ENCODE peak calls at places on chromosomes 16 and 17, in ten cellular contexts. I, X, K, S, Z, L, W, Q, G and H are unnamed samples.

GRCh38 chr17:78979780-78980623 is at the start of gene LGALS3BP:
- DNase-seq in I (peak; percentile 93), X (peak; percentile 83), K (peak; percentile 94), S (no peak), Z (peak; percentile 78), L (no peak), W (peak; percentile 79), Q (peak; percentile 83), G (peak; percentile 56), H (peak; percentile 51)

GRCh38 chr17:28889996-28890395 is 7.5 kb downstream of the FLOT2 start:
- DNase-seq in I (no peak), X (no peak), K (no peak), S (peak; percentile 28), Z (no peak), L (no peak), W (no peak), Q (no peak), G (no peak), H (no peak)

GRCh38 chr17:29561541-29562517 is 5.0 kb downstream of the ABHD15 start:
- DNase-seq in I (no peak), X (no peak), K (peak; percentile 46), S (no peak), Z (no peak), L (no peak), W (peak; percentile 58), Q (no peak), G (no peak), H (no peak)

GRCh38 chr16:57681950-57682728 is 12.5 kb upstream of the DRC7 start:
- DNase-seq in I (no peak), X (no peak), K (no peak), S (no peak), Z (no peak), L (no peak), W (no peak), Q (no peak), G (no peak), H (no peak)

GRCh38 chr17:35700157-35700556 is 31.3 kb upstream of the RASL10B start:
- DNase-seq in I (no peak), X (peak; percentile 76), K (no peak), S (no peak), Z (peak; percentile 24), L (no peak), W (no peak), Q (no peak), G (no peak), H (no peak)

GRCh38 chr17:69339937-69340336 is 13.0 kb upstream of the ABCA5 start:
- DNase-seq in I (no peak), X (no peak), K (no peak), S (no peak), Z (no peak), L (no peak), W (no peak), Q (no peak), G (no peak), H (no peak)

GRCh38 chr16:75854117-75854516 is 127.8 kb upstream of the CPHXL start:
- DNase-seq in I (no peak), X (peak; percentile 1), K (no peak), S (no peak), Z (no peak), L (no peak), W (no peak), Q (no peak), G (no peak), H (no peak)

GRCh38 chr17:14737984-14738651 is 437.2 kb downstream of the HS3ST3B1 start:
- DNase-seq in I (peak; percentile 99), X (peak; percentile 100), K (peak; percentile 96), S (no peak), Z (peak; percentile 99), L (no peak), W (peak; percentile 91), Q (peak; percentile 43), G (peak; percentile 100), H (peak; percentile 93)

GRCh38 chr17:35514561-35514960 is 22.9 kb downstream of the SLFN12L start:
- DNase-seq in I (no peak), X (no peak), K (no peak), S (no peak), Z (no peak), L (no peak), W (no peak), Q (no peak), G (no peak), H (no peak)

GRCh38 chr17:7280519-7281073 is 922 bp upstream of the SLC2A4 start:
- DNase-seq in I (peak; percentile 77), X (peak; percentile 75), K (peak; percentile 86), S (peak; percentile 77), Z (peak; percentile 68), L (peak; percentile 73), W (peak; percentile 93), Q (peak; percentile 86), G (peak; percentile 90), H (peak; percentile 72)

GRCh38 chr16:11669380-11670146 is 1.3 kb downstream of the SNN start:
- DNase-seq in I (no peak), X (peak; percentile 46), K (peak; percentile 38), S (peak; percentile 36), Z (peak; percentile 16), L (peak; percentile 72), W (peak; percentile 85), Q (peak; percentile 63), G (no peak), H (peak; percentile 13)

GRCh38 chr16:70563571-70563970 is 40.0 kb downstream of the SF3B3 start:
- DNase-seq in I (no peak), X (peak; percentile 86), K (peak; percentile 88), S (no peak), Z (no peak), L (no peak), W (no peak), Q (no peak), G (peak; percentile 27), H (no peak)

GRCh38 chr17:19000531-19001011 is 4.0 kb downstream of the FAM83G start:
- DNase-seq in I (peak; percentile 89), X (no peak), K (peak; percentile 62), S (no peak), Z (peak; percentile 59), L (no peak), W (no peak), Q (no peak), G (peak; percentile 90), H (no peak)

GRCh38 chr17:43860927-43861622 is 14.1 kb downstream of the CD300LG start:
- DNase-seq in I (no peak), X (no peak), K (no peak), S (no peak), Z (no peak), L (no peak), W (peak; percentile 74), Q (peak; percentile 57), G (no peak), H (no peak)

GRCh38 chr17:27912989-27913388 is 19.8 kb upstream of the LYRM9 start:
- DNase-seq in I (no peak), X (peak; percentile 11), K (no peak), S (no peak), Z (no peak), L (no peak), W (no peak), Q (no peak), G (no peak), H (no peak)

GRCh38 chr17:58527306-58527705 is 12.9 kb upstream of the MTMR4 start:
- DNase-seq in I (no peak), X (no peak), K (no peak), S (no peak), Z (no peak), L (peak; percentile 20), W (no peak), Q (no peak), G (no peak), H (no peak)
- TF ChIP-seq CTCF in I (no peak), X (peak; percentile 26), K (peak; percentile 13), S (no peak), Z (no peak), L (peak; percentile 28), W (no peak), Q (no peak), G (peak; percentile 21), H (peak; percentile 58)

GRCh38 chr16:30902070-30902972 is 5.9 kb downstream of the CTF1 start:
- DNase-seq in I (peak; percentile 57), X (peak; percentile 57), K (peak; percentile 73), S (peak; percentile 67), Z (peak; percentile 63), L (peak; percentile 58), W (peak; percentile 87), Q (peak; percentile 79), G (peak; percentile 15), H (peak; percentile 32)

GRCh38 chr16:30903002-30903401 is 6.6 kb downstream of the CTF1 start:
- DNase-seq in I (no peak), X (no peak), K (no peak), S (no peak), Z (no peak), L (no peak), W (no peak), Q (no peak), G (no peak), H (no peak)

GRCh38 chr16:30901201-30902069 is 5.0 kb downstream of the CTF1 start:
- DNase-seq in I (no peak), X (peak; percentile 11), K (no peak), S (no peak), Z (no peak), L (no peak), W (no peak), Q (no peak), G (no peak), H (no peak)

GRCh38 chr16:30903596-30903995 is 7.2 kb downstream of the CTF1 start:
- DNase-seq in I (no peak), X (peak; percentile 32), K (peak; percentile 65), S (peak; percentile 63), Z (no peak), L (no peak), W (no peak), Q (no peak), G (no peak), H (no peak)

GRCh38 chr16:30904114-30904780 is 7.8 kb downstream of the CTF1 start:
- DNase-seq in I (no peak), X (no peak), K (no peak), S (no peak), Z (no peak), L (no peak), W (no peak), Q (no peak), G (no peak), H (no peak)
- TF ChIP-seq CTCF in I (no peak), X (no peak), K (no peak), S (no peak), Z (no peak), L (no peak), W (no peak), Q (no peak), G (no peak), H (no peak)

DNA sequence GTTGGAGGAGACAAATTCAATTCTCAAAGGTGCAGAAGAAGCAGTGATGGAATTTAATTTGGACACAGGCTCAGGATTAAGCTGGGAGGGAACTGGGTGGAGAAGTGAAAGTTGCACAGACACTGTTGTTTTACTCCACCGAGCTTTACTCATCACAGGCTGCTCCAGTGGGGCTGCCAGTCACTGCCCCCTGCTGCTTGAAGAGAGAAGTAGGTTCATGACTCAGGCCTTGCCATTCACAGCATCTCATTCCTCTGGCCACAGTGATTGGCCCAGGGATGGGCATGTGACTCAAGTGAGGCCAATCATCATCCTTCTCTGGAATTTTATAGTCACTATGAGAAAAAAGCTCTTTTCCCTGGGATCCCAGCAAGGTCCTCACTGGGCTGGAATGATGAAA is 11.8 kb downstream of the GNAO1 start:
- DNase-seq in I (no peak), X (peak; percentile 20), K (no peak), S (no peak), Z (peak; percentile 6), L (peak; percentile 56), W (peak; percentile 64), Q (peak; percentile 18), G (peak; percentile 5), H (peak; percentile 16)
- TF ChIP-seq CTCF in I (no peak), X (peak; percentile 20), K (peak; percentile 23), S (no peak), Z (peak; percentile 26), L (peak; percentile 48), W (no peak), Q (peak; percentile 26), G (peak; percentile 25), H (peak; percentile 42)

GRCh38 chr17:48023408-48024148 is 14.0 kb downstream of the COPZ2 start:
- DNase-seq in I (peak; percentile 79), X (peak; percentile 52), K (peak; percentile 75), S (peak; percentile 62), Z (peak; percentile 32), L (peak; percentile 30), W (peak; percentile 94), Q (peak; percentile 84), G (peak; percentile 67), H (peak; percentile 79)
- TF ChIP-seq CTCF in I (peak; percentile 74), X (no peak), K (peak; percentile 21), S (peak; percentile 17), Z (peak; percentile 22), L (no peak), W (peak; percentile 45), Q (peak; percentile 33), G (peak; percentile 64), H (peak; percentile 59)